ENCODE peak calls at places on chromosome X, in ten cellular contexts. O is upper lobe of left lung; J is kidney; Z is GM23248; R is astrocyte; D is SJCRH30; A is effector memory CD4-positive, alpha-beta T cell; Q is A549; B is heart left ventricle; G is body of pancreas. C is an unnamed sample. For H3K4me1, the result is how much of the 10 kb centered on the place peaks cover.

GRCh38 chrX:11334165-11334564 is 41.0 kb downstream of the AMELX start:
- DNase-seq in O (no peak), J (no peak), Z (no peak), R (no peak), D (peak), A (no peak), Q (no peak), B (no peak), G (no peak), C (no peak)

GRCh38 chrX:3806630-3807029 is 93.2 kb upstream of the PRKX start:
- DNase-seq in O (no peak), J (no peak), Z (no peak), R (no peak), D (no peak), A (no peak), Q (no peak), B (no peak), G (no peak), C (no peak)

GRCh38 chrX:15447985-15448639 is 45.0 kb downstream of the PIR start:
- DNase-seq in O (no peak), J (no peak), Z (peak), R (peak), D (no peak), A (no peak), Q (no peak), B (no peak), G (no peak), C (no peak)

GRCh38 chrX:133391116-133391515 is 24.2 kb downstream of the GPC4 start:
- DNase-seq in O (no peak), J (no peak), Z (no peak), R (no peak), D (no peak), A (no peak), Q (no peak), B (no peak), G (no peak), C (no peak)

GRCh38 chrX:129718701-129719100 is 20.1 kb upstream of the XPNPEP2 start:
- DNase-seq in O (no peak), J (no peak), Z (no peak), R (no peak), D (no peak), A (no peak), Q (no peak), B (no peak), G (no peak), C (no peak)

GRCh38 chrX:1165535-1166196 is 46.8 kb downstream of the CRLF2 start:
- DNase-seq in O (no peak), J (no peak), Z (peak), R (no peak), D (peak), A (no peak), Q (peak), B (no peak), G (no peak), C (no peak)

GRCh38 chrX:131778269-131779218 is 234.7 kb downstream of the OR13H1 start:
- DNase-seq in O (peak), J (no peak), Z (no peak), R (peak), D (no peak), A (no peak), Q (peak), B (peak), G (peak), C (peak)

GRCh38 chrX:103157511-103158316 is 57.2 kb upstream of the BEX4 start:
- DNase-seq in O (no peak), J (no peak), Z (peak), R (peak), D (peak), A (no peak), Q (peak), B (no peak), G (peak), C (peak)

GRCh38 chrX:9207142-9207541 is 173.2 kb upstream of the FAM9B start:
- DNase-seq in O (no peak), J (peak), Z (no peak), R (no peak), D (no peak), A (no peak), Q (no peak), B (no peak), G (no peak), C (no peak)

GRCh38 chrX:138925330-138925729 is 213.8 kb upstream of the FGF13 start:
- DNase-seq in O (peak), J (no peak), Z (peak), R (peak), D (peak), A (no peak), Q (peak), B (no peak), G (no peak), C (no peak)

GRCh38 chrX:102651968-102652744 is 873 bp downstream of the GPRASP1 start:
- DNase-seq in O (no peak), J (peak), Z (peak), R (no peak), D (no peak), A (peak), Q (peak), B (peak), G (peak), C (peak)

GRCh38 chrX:42096262-42096939 is 173.0 kb upstream of the CASK start:
- DNase-seq in O (peak), J (no peak), Z (peak), R (peak), D (peak), A (no peak), Q (peak), B (peak), G (peak), C (no peak)

GRCh38 chrX:2974946-2975345 is 31.4 kb upstream of the ARSH start:
- DNase-seq in O (no peak), J (no peak), Z (peak), R (peak), D (no peak), A (no peak), Q (no peak), B (no peak), G (no peak), C (no peak)

GRCh38 chrX:30489323-30489722 is 88.2 kb downstream of the TASL start:
- DNase-seq in O (no peak), J (no peak), Z (peak), R (no peak), D (peak), A (no peak), Q (peak), B (no peak), G (no peak), C (no peak)

GRCh38 chrX:132636080-132636479 is 147.2 kb upstream of the MBNL3 start:
- DNase-seq in O (no peak), J (no peak), Z (peak), R (no peak), D (no peak), A (no peak), Q (no peak), B (no peak), G (no peak), C (no peak)

GRCh38 chrX:74536142-74537010 is 78.0 kb downstream of the RLIM start:
- DNase-seq in O (peak), J (peak), Z (peak), R (peak), D (peak), A (peak), Q (no peak), B (peak), G (peak), C (peak)

GRCh38 chrX:10117301-10117700 is 39.5 kb upstream of the CLCN4 start:
- DNase-seq in O (no peak), J (no peak), Z (no peak), R (no peak), D (no peak), A (no peak), Q (no peak), B (no peak), G (no peak), C (no peak)

GRCh38 chrX:70012756-70013155 is 37.0 kb downstream of the AWAT2 start:
- DNase-seq in O (no peak), J (no peak), Z (no peak), R (no peak), D (no peak), A (no peak), Q (no peak), B (no peak), G (no peak), C (no peak)

GRCh38 chrX:11864171-11864570 is 106.1 kb downstream of the MSL3 start:
- DNase-seq in O (no peak), J (no peak), Z (no peak), R (no peak), D (no peak), A (no peak), Q (no peak), B (no peak), G (no peak), C (no peak)

GRCh38 chrX:111719426-111720210 is 38.6 kb downstream of the ALG13 start:
- DNase-seq in O (no peak), J (no peak), Z (peak), R (peak), D (no peak), A (no peak), Q (peak), B (no peak), G (no peak), C (no peak)

GRCh38 chrX:11562570-11562969 is 103.2 kb downstream of the ARHGAP6 start:
- DNase-seq in O (no peak), J (no peak), Z (no peak), R (no peak), D (no peak), A (no peak), Q (no peak), B (no peak), G (no peak), C (no peak)

GRCh38 chrX:85017721-85018120 is 14.0 kb downstream of the APOOL start:
- DNase-seq in O (no peak), J (no peak), Z (no peak), R (peak), D (no peak), A (no peak), Q (no peak), B (no peak), G (no peak), C (no peak)

GRCh38 chrX:32598707-32599106 is 612.6 kb downstream of the DMD start:
- DNase-seq in O (no peak), J (no peak), Z (no peak), R (no peak), D (no peak), A (no peak), Q (no peak), B (no peak), G (no peak), C (no peak)

GRCh38 chrX:149487292-149487691 is 17.8 kb downstream of the IDS start:
- DNase-seq in O (no peak), J (no peak), Z (no peak), R (no peak), D (no peak), A (no peak), Q (peak), B (no peak), G (no peak), C (no peak)

GRCh38 chrX:40084471-40084870 is 13.3 kb downstream of the BCOR start:
- DNase-seq in O (no peak), J (peak), Z (no peak), R (no peak), D (no peak), A (no peak), Q (no peak), B (no peak), G (no peak), C (no peak)
- H3K4me1 ChIP-seq in O (under half), J (under half), Z (under half), R (under half), D (under half), A (under half), Q (under half), B (under half), G (half or more), C (under half)

GRCh38 chrX:19877431-19877830 is 10.0 kb downstream of the SH3KBP1 start:
- DNase-seq in O (no peak), J (no peak), Z (no peak), R (no peak), D (no peak), A (no peak), Q (no peak), B (no peak), G (no peak), C (no peak)
- H3K4me1 ChIP-seq in O (under half), J (under half), Z (under half), R (under half), D (under half), A (under half), Q (under half), B (under half), G (under half), C (under half)

GRCh38 chrX:12953420-12953819 is 21.5 kb upstream of the TMSB4X start:
- DNase-seq in O (no peak), J (no peak), Z (no peak), R (no peak), D (no peak), A (no peak), Q (no peak), B (no peak), G (no peak), C (no peak)
- H3K4me1 ChIP-seq in O (under half), J (under half), Z (under half), R (under half), D (under half), A (half or more), Q (under half), B (under half), G (under half), C (under half)

GRCh38 chrX:120308959-120309872 is 2.0 kb downstream of the TMEM255A start:
- DNase-seq in O (peak), J (peak), Z (peak), R (peak), D (no peak), A (peak), Q (peak), B (peak), G (peak), C (peak)

GRCh38 chrX:120305531-120306145 is 5.6 kb downstream of the TMEM255A start:
- DNase-seq in O (no peak), J (no peak), Z (no peak), R (peak), D (no peak), A (no peak), Q (no peak), B (no peak), G (no peak), C (no peak)

GRCh38 chrX:120304241-120304640 is 7.0 kb downstream of the TMEM255A start:
- DNase-seq in O (no peak), J (no peak), Z (no peak), R (no peak), D (no peak), A (no peak), Q (no peak), B (no peak), G (no peak), C (no peak)

GRCh38 chrX:120308558-120308957 is 2.7 kb downstream of the TMEM255A start:
- DNase-seq in O (no peak), J (no peak), Z (no peak), R (no peak), D (no peak), A (no peak), Q (no peak), B (no peak), G (no peak), C (no peak)

GRCh38 chrX:120306640-120307039 is 4.6 kb downstream of the TMEM255A start:
- DNase-seq in O (no peak), J (no peak), Z (no peak), R (no peak), D (no peak), A (no peak), Q (no peak), B (no peak), G (no peak), C (no peak)
- H3K4me1 ChIP-seq in O (under half), J (under half), Z (under half), R (under half), D (under half), A (under half), Q (under half), B (under half), G (under half), C (under half)

DNA sequence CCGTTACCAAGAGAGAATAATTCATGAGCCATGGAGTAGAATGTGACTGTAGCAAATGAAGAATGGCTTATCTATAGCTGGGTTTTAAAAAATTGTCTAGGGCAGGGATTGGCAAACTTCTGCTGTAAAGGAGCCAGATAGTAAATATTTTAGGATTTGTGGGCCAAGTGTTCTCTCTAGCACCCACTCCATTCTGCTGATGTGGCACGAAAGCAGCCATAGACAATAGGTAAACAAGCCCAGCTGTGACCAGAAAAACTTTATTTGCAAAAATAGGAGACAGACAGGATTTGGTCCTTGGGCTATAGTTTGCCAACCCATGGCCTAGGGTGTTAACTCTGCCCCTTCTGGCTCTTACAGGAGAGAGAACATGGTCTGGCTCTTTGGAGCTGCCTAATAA is 127.2 kb downstream of the AKAP4 start:
- DNase-seq in O (no peak), J (no peak), Z (no peak), R (no peak), D (no peak), A (no peak), Q (no peak), B (no peak), G (no peak), C (no peak)
- H3K4me1 ChIP-seq in O (under half), J (under half), Z (under half), R (under half), D (under half), A (under half), Q (under half), B (under half), G (under half), C (under half)

GRCh38 chrX:136822337-136823095 is 41.8 kb upstream of the ARHGEF6 start:
- DNase-seq in O (no peak), J (no peak), Z (no peak), R (no peak), D (no peak), A (no peak), Q (no peak), B (no peak), G (no peak), C (no peak)

GRCh38 chrX:136828830-136829229 is 48.1 kb upstream of the ARHGEF6 start:
- DNase-seq in O (no peak), J (no peak), Z (no peak), R (no peak), D (no peak), A (no peak), Q (no peak), B (no peak), G (no peak), C (no peak)

GRCh38 chrX:136819026-136819425 is 38.3 kb upstream of the ARHGEF6 start:
- DNase-seq in O (no peak), J (no peak), Z (no peak), R (no peak), D (no peak), A (no peak), Q (no peak), B (no peak), G (no peak), C (no peak)

GRCh38 chrX:136823175-136823574 is 42.4 kb upstream of the ARHGEF6 start:
- DNase-seq in O (no peak), J (no peak), Z (peak), R (peak), D (no peak), A (no peak), Q (no peak), B (no peak), G (no peak), C (no peak)
- H3K4me1 ChIP-seq in O (under half), J (under half), Z (under half), R (under half), D (under half), A (under half), Q (under half), B (under half), G (under half), C (under half)